ENCODE peak calls at places on chromosomes 11 and 22, in four cellular contexts. M is foreskin keratinocyte, U is lung, X is C1 segment of cervical spinal cord. J is an unnamed sample.

GRCh38 chr11:75345455-75346224 is 5.8 kb downstream of the ARRB1 start:
- DNase-seq in M (no peak), U (no peak), X (no peak), J (no peak)

GRCh38 chr11:12126352-12127019 is 16.1 kb downstream of the MICAL2 start:
- DNase-seq in M (peak; percentile 65), U (peak; percentile 64), X (no peak), J (peak; percentile 60)

GRCh38 chr11:9386086-9386485 is 1.6 kb downstream of the IPO7 start:
- DNase-seq in M (no peak), U (no peak), X (no peak), J (no peak)

GRCh38 chr22:50169181-50169759 is 1.3 kb upstream of the PANX2 start:
- DNase-seq in M (no peak), U (no peak), X (no peak), J (no peak)

GRCh38 chr11:126956664-126957063 is 43.9 kb downstream of the KIRREL3 start:
- DNase-seq in M (no peak), U (no peak), X (no peak), J (no peak)

GRCh38 chr22:50044485-50045143 is 13.5 kb downstream of the TTLL8 start:
- DNase-seq in M (no peak), U (no peak), X (no peak), J (no peak)

GRCh38 chr11:72303179-72303578 is 59.2 kb upstream of the PHOX2A start:
- DNase-seq in M (no peak), U (no peak), X (no peak), J (no peak)

GRCh38 chr22:42313804-42314581 is 43.5 kb upstream of the TCF20 start:
- DNase-seq in M (peak; percentile 58), U (no peak), X (no peak), J (peak; percentile 58)

GRCh38 chr11:70128435-70128906 is 50.4 kb downstream of the ANO1 start:
- DNase-seq in M (no peak), U (no peak), X (no peak), J (no peak)

GRCh38 chr11:15127341-15127740 is 12.6 kb downstream of the INSC start:
- DNase-seq in M (peak; percentile 49), U (no peak), X (no peak), J (no peak)

GRCh38 chr22:41943661-41944209 is 3.2 kb downstream of the CENPM start:
- DNase-seq in M (no peak), U (no peak), X (no peak), J (no peak)

J was measured in RWPE1.